ENCODE peak calls at places on chromosomes 13 and 19, in eight cellular contexts. One of them, this sample, is unnamed.

GRCh38 chr13:20938302-20938701 is 35.8 kb upstream of the XPO4 start:
- DNase-seq in pancreas: no peak
- DNase-seq in CD4-positive, alpha-beta memory T cell: no peak
- DNase-seq in fibroblast of lung: no peak
- DNase-seq in IMR-90: no peak
- DNase-seq in RWPE1: no peak
- DNase-seq in small intestine: no peak
- DNase-seq in aorta: no peak
- DNase-seq in this sample: no peak

GRCh38 chr19:55454787-55455243 is 6.6 kb downstream of the ISOC2 start:
- DNase-seq in RWPE1: peak
- DNase-seq in CD4-positive, alpha-beta memory T cell: peak
- DNase-seq in fibroblast of lung: no peak
- DNase-seq in aorta: no peak
- DNase-seq in IMR-90: peak
- DNase-seq in pancreas: no peak
- DNase-seq in small intestine: peak
- DNase-seq in this sample: no peak

GRCh38 chr19:2922987-2923386 is 21.8 kb downstream of the ZNF77 start:
- DNase-seq in pancreas: peak
- DNase-seq in small intestine: no peak
- DNase-seq in aorta: no peak
- DNase-seq in fibroblast of lung: peak
- DNase-seq in CD4-positive, alpha-beta memory T cell: no peak
- DNase-seq in IMR-90: peak
- DNase-seq in RWPE1: no peak
- DNase-seq in this sample: peak

GRCh38 chr19:48393559-48394330 is at the start of gene GRIN2D:
- DNase-seq in RWPE1: no peak
- DNase-seq in CD4-positive, alpha-beta memory T cell: peak
- DNase-seq in pancreas: peak
- DNase-seq in aorta: no peak
- DNase-seq in fibroblast of lung: peak
- DNase-seq in IMR-90: peak
- DNase-seq in small intestine: no peak
- DNase-seq in this sample: no peak

GRCh38 chr13:50208826-50209335 is 193.6 kb downstream of the KCNRG start:
- DNase-seq in aorta: no peak
- DNase-seq in RWPE1: no peak
- DNase-seq in small intestine: no peak
- DNase-seq in IMR-90: peak
- DNase-seq in fibroblast of lung: peak
- DNase-seq in pancreas: no peak
- DNase-seq in CD4-positive, alpha-beta memory T cell: no peak
- DNase-seq in this sample: no peak

GRCh38 chr13:110129539-110130186 is 177.3 kb downstream of the COL4A1 start:
- DNase-seq in small intestine: no peak
- DNase-seq in pancreas: no peak
- DNase-seq in IMR-90: no peak
- DNase-seq in aorta: no peak
- DNase-seq in RWPE1: no peak
- DNase-seq in fibroblast of lung: no peak
- DNase-seq in CD4-positive, alpha-beta memory T cell: no peak
- DNase-seq in this sample: no peak

GRCh38 chr13:109345433-109345941 is 440.9 kb downstream of the IRS2 start:
- DNase-seq in RWPE1: peak
- DNase-seq in IMR-90: peak
- DNase-seq in small intestine: no peak
- DNase-seq in pancreas: no peak
- DNase-seq in aorta: no peak
- DNase-seq in fibroblast of lung: peak
- DNase-seq in CD4-positive, alpha-beta memory T cell: no peak
- DNase-seq in this sample: no peak

GRCh38 chr13:31880849-31881494 is 141.6 kb downstream of the RXFP2 start:
- DNase-seq in aorta: no peak
- DNase-seq in RWPE1: no peak
- DNase-seq in pancreas: no peak
- DNase-seq in IMR-90: no peak
- DNase-seq in CD4-positive, alpha-beta memory T cell: no peak
- DNase-seq in fibroblast of lung: no peak
- DNase-seq in small intestine: no peak
- DNase-seq in this sample: no peak

GRCh38 chr19:52444506-52444905 is 8.8 kb upstream of the ZNF578 start:
- DNase-seq in pancreas: no peak
- DNase-seq in aorta: no peak
- DNase-seq in IMR-90: no peak
- DNase-seq in small intestine: no peak
- DNase-seq in RWPE1: no peak
- DNase-seq in fibroblast of lung: no peak
- DNase-seq in CD4-positive, alpha-beta memory T cell: no peak
- DNase-seq in this sample: no peak

GRCh38 chr19:29529646-29530548 is 4.1 kb downstream of the VSTM2B start:
- DNase-seq in fibroblast of lung: no peak
- DNase-seq in RWPE1: no peak
- DNase-seq in small intestine: no peak
- DNase-seq in aorta: peak
- DNase-seq in pancreas: no peak
- DNase-seq in IMR-90: no peak
- DNase-seq in CD4-positive, alpha-beta memory T cell: no peak
- DNase-seq in this sample: no peak

GRCh38 chr13:92804346-92804745 is 422.3 kb upstream of the GPC6 start:
- DNase-seq in aorta: no peak
- DNase-seq in pancreas: no peak
- DNase-seq in IMR-90: peak
- DNase-seq in small intestine: no peak
- DNase-seq in RWPE1: no peak
- DNase-seq in CD4-positive, alpha-beta memory T cell: no peak
- DNase-seq in fibroblast of lung: peak
- DNase-seq in this sample: no peak

GRCh38 chr13:98189841-98190505 is 12.9 kb upstream of the RNF113B start:
- DNase-seq in fibroblast of lung: no peak
- DNase-seq in aorta: no peak
- DNase-seq in IMR-90: no peak
- DNase-seq in CD4-positive, alpha-beta memory T cell: no peak
- DNase-seq in RWPE1: no peak
- DNase-seq in pancreas: no peak
- DNase-seq in small intestine: no peak
- DNase-seq in this sample: no peak

GRCh38 chr13:106349080-106349841 is 186.2 kb downstream of the EFNB2 start:
- DNase-seq in CD4-positive, alpha-beta memory T cell: no peak
- DNase-seq in pancreas: no peak
- DNase-seq in fibroblast of lung: peak
- DNase-seq in IMR-90: peak
- DNase-seq in aorta: peak
- DNase-seq in small intestine: peak
- DNase-seq in RWPE1: peak
- DNase-seq in this sample: peak

GRCh38 chr19:45217193-45217956 is 27.8 kb downstream of the EXOC3L2 start:
- DNase-seq in aorta: peak
- DNase-seq in small intestine: no peak
- DNase-seq in fibroblast of lung: peak
- DNase-seq in pancreas: no peak
- DNase-seq in CD4-positive, alpha-beta memory T cell: no peak
- DNase-seq in RWPE1: no peak
- DNase-seq in IMR-90: no peak
- DNase-seq in this sample: no peak

GRCh38 chr19:40672573-40673299 is 17.7 kb downstream of the NUMBL start:
- DNase-seq in IMR-90: no peak
- DNase-seq in pancreas: no peak
- DNase-seq in fibroblast of lung: no peak
- DNase-seq in small intestine: no peak
- DNase-seq in RWPE1: no peak
- DNase-seq in aorta: no peak
- DNase-seq in CD4-positive, alpha-beta memory T cell: no peak
- DNase-seq in this sample: no peak

GRCh38 chr19:40673377-40673776 is 17.1 kb downstream of the NUMBL start:
- DNase-seq in CD4-positive, alpha-beta memory T cell: no peak
- DNase-seq in fibroblast of lung: no peak
- DNase-seq in pancreas: no peak
- DNase-seq in RWPE1: no peak
- DNase-seq in aorta: no peak
- DNase-seq in small intestine: no peak
- DNase-seq in IMR-90: no peak
- DNase-seq in this sample: no peak

GRCh38 chr19:40672038-40672437 is 18.4 kb downstream of the NUMBL start:
- DNase-seq in small intestine: no peak
- DNase-seq in pancreas: no peak
- DNase-seq in IMR-90: no peak
- DNase-seq in RWPE1: no peak
- DNase-seq in CD4-positive, alpha-beta memory T cell: no peak
- DNase-seq in aorta: no peak
- DNase-seq in fibroblast of lung: no peak
- DNase-seq in this sample: no peak

GRCh38 chr19:40668991-40669614 is 21.3 kb downstream of the NUMBL start:
- DNase-seq in RWPE1: no peak
- DNase-seq in aorta: no peak
- DNase-seq in fibroblast of lung: no peak
- DNase-seq in pancreas: no peak
- DNase-seq in CD4-positive, alpha-beta memory T cell: no peak
- DNase-seq in IMR-90: no peak
- DNase-seq in small intestine: no peak
- DNase-seq in this sample: no peak

DNA sequence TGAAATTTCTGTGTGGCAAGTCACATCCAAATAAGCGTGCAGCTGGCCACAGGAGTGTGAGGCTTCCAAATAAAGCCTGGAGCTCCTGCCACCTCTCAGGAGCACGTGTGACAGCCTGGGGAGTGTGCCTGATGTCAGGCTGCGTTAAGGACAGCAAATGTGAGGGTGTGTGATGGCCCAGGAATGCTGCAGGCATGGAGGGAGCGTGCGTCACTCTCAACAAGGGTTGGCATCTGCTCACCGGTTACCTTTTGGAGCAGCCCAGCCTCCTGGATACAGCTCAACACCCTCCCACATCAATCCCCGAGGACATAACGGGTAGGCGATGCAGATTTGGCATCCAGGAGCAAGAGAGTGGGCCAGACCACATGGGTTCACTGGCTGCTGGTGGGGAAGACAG is 19.0 kb downstream of the NUMBL start:
- DNase-seq in small intestine: no peak
- DNase-seq in CD4-positive, alpha-beta memory T cell: no peak
- DNase-seq in IMR-90: no peak
- DNase-seq in RWPE1: no peak
- DNase-seq in fibroblast of lung: no peak
- DNase-seq in pancreas: no peak
- DNase-seq in aorta: no peak
- DNase-seq in this sample: no peak
- H3K27ac ChIP-seq in small intestine: no peak
- H3K27ac ChIP-seq in CD4-positive, alpha-beta memory T cell: no peak
- H3K27ac ChIP-seq in IMR-90: no peak
- H3K27ac ChIP-seq in RWPE1: peak
- H3K27ac ChIP-seq in fibroblast of lung: no peak
- H3K27ac ChIP-seq in pancreas: no peak
- H3K27ac ChIP-seq in aorta: no peak
- H3K27ac ChIP-seq in this sample: no peak

GRCh38 chr13:112658807-112659206 is 31.0 kb upstream of the ATP11A start:
- DNase-seq in aorta: no peak
- DNase-seq in IMR-90: peak
- DNase-seq in pancreas: no peak
- DNase-seq in CD4-positive, alpha-beta memory T cell: no peak
- DNase-seq in small intestine: no peak
- DNase-seq in RWPE1: no peak
- DNase-seq in fibroblast of lung: no peak
- DNase-seq in this sample: no peak
- H3K27ac ChIP-seq in aorta: no peak
- H3K27ac ChIP-seq in IMR-90: no peak
- H3K27ac ChIP-seq in pancreas: peak
- H3K27ac ChIP-seq in CD4-positive, alpha-beta memory T cell: no peak
- H3K27ac ChIP-seq in small intestine: no peak
- H3K27ac ChIP-seq in RWPE1: no peak
- H3K27ac ChIP-seq in fibroblast of lung: no peak
- H3K27ac ChIP-seq in this sample: peak

GRCh38 chr19:35004517-35005255 is 4.6 kb downstream of the GRAMD1A start:
- DNase-seq in fibroblast of lung: no peak
- DNase-seq in IMR-90: no peak
- DNase-seq in small intestine: no peak
- DNase-seq in pancreas: peak
- DNase-seq in CD4-positive, alpha-beta memory T cell: no peak
- DNase-seq in aorta: no peak
- DNase-seq in RWPE1: no peak
- DNase-seq in this sample: no peak
- H3K27ac ChIP-seq in fibroblast of lung: no peak
- H3K27ac ChIP-seq in IMR-90: no peak
- H3K27ac ChIP-seq in small intestine: no peak
- H3K27ac ChIP-seq in pancreas: no peak
- H3K27ac ChIP-seq in CD4-positive, alpha-beta memory T cell: peak
- H3K27ac ChIP-seq in aorta: no peak
- H3K27ac ChIP-seq in RWPE1: peak
- H3K27ac ChIP-seq in this sample: no peak

GRCh38 chr13:44142911-44143665 is 230.5 kb upstream of the SERP2 start:
- DNase-seq in CD4-positive, alpha-beta memory T cell: no peak
- DNase-seq in fibroblast of lung: peak
- DNase-seq in pancreas: no peak
- DNase-seq in small intestine: peak
- DNase-seq in IMR-90: peak
- DNase-seq in RWPE1: peak
- DNase-seq in aorta: no peak
- DNase-seq in this sample: no peak
- H3K27ac ChIP-seq in CD4-positive, alpha-beta memory T cell: peak
- H3K27ac ChIP-seq in fibroblast of lung: no peak
- H3K27ac ChIP-seq in pancreas: no peak
- H3K27ac ChIP-seq in small intestine: peak
- H3K27ac ChIP-seq in IMR-90: no peak
- H3K27ac ChIP-seq in RWPE1: no peak
- H3K27ac ChIP-seq in aorta: no peak
- H3K27ac ChIP-seq in this sample: peak

GRCh38 chr19:20276011-20276738 is 109.2 kb downstream of the ZNF486 start:
- DNase-seq in CD4-positive, alpha-beta memory T cell: no peak
- DNase-seq in pancreas: no peak
- DNase-seq in RWPE1: no peak
- DNase-seq in small intestine: no peak
- DNase-seq in IMR-90: no peak
- DNase-seq in fibroblast of lung: no peak
- DNase-seq in aorta: no peak
- DNase-seq in this sample: no peak
- H3K27ac ChIP-seq in CD4-positive, alpha-beta memory T cell: no peak
- H3K27ac ChIP-seq in pancreas: no peak
- H3K27ac ChIP-seq in RWPE1: no peak
- H3K27ac ChIP-seq in small intestine: no peak
- H3K27ac ChIP-seq in IMR-90: no peak
- H3K27ac ChIP-seq in fibroblast of lung: no peak
- H3K27ac ChIP-seq in aorta: no peak
- H3K27ac ChIP-seq in this sample: no peak

DNA sequence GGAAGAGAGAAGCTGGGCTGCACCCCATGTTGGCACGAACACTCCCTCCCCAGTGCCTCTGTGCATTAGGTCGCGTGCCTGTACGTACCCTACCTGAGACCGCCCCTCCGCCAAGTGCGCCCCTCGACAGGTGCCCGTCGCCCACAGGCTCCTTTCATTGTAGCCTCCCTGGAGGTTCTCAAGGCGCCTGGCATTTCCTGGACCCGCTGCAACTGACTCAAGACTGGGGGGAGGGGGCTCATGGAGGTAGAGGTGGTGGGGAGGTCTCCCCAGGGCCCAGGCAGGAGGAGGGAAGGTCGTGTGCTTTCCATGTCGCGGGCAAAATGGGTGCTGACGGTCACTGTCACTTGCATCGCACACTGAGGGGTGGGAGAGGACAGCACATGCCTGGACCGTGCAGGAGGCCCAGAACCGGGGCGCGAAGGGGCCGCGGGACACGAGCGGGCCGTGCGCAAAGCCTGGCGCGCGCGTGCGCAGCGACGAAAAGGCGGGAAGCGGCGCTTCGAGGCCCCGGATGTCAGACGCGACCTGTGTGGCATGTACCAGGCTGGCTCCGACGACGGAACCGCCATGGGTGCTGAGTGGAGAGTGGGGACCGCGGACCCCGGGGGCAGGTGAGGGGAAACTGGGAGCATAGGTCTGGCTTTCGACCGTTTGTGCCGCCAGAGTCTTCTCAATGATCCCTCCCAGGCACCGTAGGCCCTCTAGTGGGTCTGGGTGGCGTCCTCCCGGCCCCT is 16.5 kb downstream of the NFIX start:
- DNase-seq in IMR-90: no peak
- DNase-seq in RWPE1: no peak
- DNase-seq in pancreas: no peak
- DNase-seq in CD4-positive, alpha-beta memory T cell: no peak
- DNase-seq in small intestine: no peak
- DNase-seq in aorta: no peak
- DNase-seq in fibroblast of lung: no peak
- DNase-seq in this sample: no peak
- H3K27ac ChIP-seq in IMR-90: no peak
- H3K27ac ChIP-seq in RWPE1: peak
- H3K27ac ChIP-seq in pancreas: no peak
- H3K27ac ChIP-seq in CD4-positive, alpha-beta memory T cell: no peak
- H3K27ac ChIP-seq in small intestine: no peak
- H3K27ac ChIP-seq in aorta: peak
- H3K27ac ChIP-seq in fibroblast of lung: peak
- H3K27ac ChIP-seq in this sample: no peak